ENCODE peak calls at places on chromosomes 6 and 20, in eight cellular contexts. One of them, this sample, is unnamed.

GRCh38 chr6:106159531-106159940 is 73.4 kb downstream of the PRDM1 start:
- DNase-seq in foreskin fibroblast: peak
- DNase-seq in heart right ventricle: no peak
- DNase-seq in lower lobe of right lung: no peak
- DNase-seq in upper lobe of right lung: no peak
- DNase-seq in astrocyte of the spinal cord: peak
- DNase-seq in coronary artery: no peak
- DNase-seq in fibroblast of mammary gland: peak
- DNase-seq in this sample: no peak

GRCh38 chr6:7417684-7418083 is 28.1 kb downstream of the RIOK1 start:
- DNase-seq in foreskin fibroblast: no peak
- DNase-seq in heart right ventricle: no peak
- DNase-seq in lower lobe of right lung: no peak
- DNase-seq in upper lobe of right lung: no peak
- DNase-seq in astrocyte of the spinal cord: no peak
- DNase-seq in coronary artery: no peak
- DNase-seq in fibroblast of mammary gland: no peak
- DNase-seq in this sample: no peak

GRCh38 chr6:118905851-118906250 is 11.9 kb downstream of the ASF1A start:
- DNase-seq in foreskin fibroblast: no peak
- DNase-seq in heart right ventricle: no peak
- DNase-seq in lower lobe of right lung: no peak
- DNase-seq in upper lobe of right lung: no peak
- DNase-seq in astrocyte of the spinal cord: no peak
- DNase-seq in coronary artery: no peak
- DNase-seq in fibroblast of mammary gland: no peak
- DNase-seq in this sample: no peak

GRCh38 chr6:131998255-131998982 is 47.2 kb upstream of the CCN2 start:
- DNase-seq in foreskin fibroblast: no peak
- DNase-seq in heart right ventricle: peak
- DNase-seq in lower lobe of right lung: no peak
- DNase-seq in upper lobe of right lung: no peak
- DNase-seq in astrocyte of the spinal cord: peak
- DNase-seq in coronary artery: no peak
- DNase-seq in fibroblast of mammary gland: peak
- DNase-seq in this sample: no peak

GRCh38 chr6:106133040-106133439 is 46.9 kb downstream of the PRDM1 start:
- DNase-seq in foreskin fibroblast: no peak
- DNase-seq in heart right ventricle: no peak
- DNase-seq in lower lobe of right lung: no peak
- DNase-seq in upper lobe of right lung: no peak
- DNase-seq in astrocyte of the spinal cord: no peak
- DNase-seq in coronary artery: peak
- DNase-seq in fibroblast of mammary gland: no peak
- DNase-seq in this sample: no peak

GRCh38 chr20:51854912-51855311 is 52.6 kb upstream of the SALL4 start:
- DNase-seq in foreskin fibroblast: no peak
- DNase-seq in heart right ventricle: no peak
- DNase-seq in lower lobe of right lung: no peak
- DNase-seq in upper lobe of right lung: no peak
- DNase-seq in astrocyte of the spinal cord: no peak
- DNase-seq in coronary artery: no peak
- DNase-seq in fibroblast of mammary gland: no peak
- DNase-seq in this sample: no peak

GRCh38 chr6:12761376-12762115 is 45.0 kb downstream of the PHACTR1 start:
- DNase-seq in foreskin fibroblast: peak
- DNase-seq in heart right ventricle: no peak
- DNase-seq in lower lobe of right lung: no peak
- DNase-seq in upper lobe of right lung: no peak
- DNase-seq in astrocyte of the spinal cord: peak
- DNase-seq in coronary artery: no peak
- DNase-seq in fibroblast of mammary gland: peak
- DNase-seq in this sample: no peak

GRCh38 chr6:149450679-149451360 is 34.0 kb downstream of the ZC3H12D start:
- DNase-seq in foreskin fibroblast: no peak
- DNase-seq in heart right ventricle: peak
- DNase-seq in lower lobe of right lung: peak
- DNase-seq in upper lobe of right lung: peak
- DNase-seq in astrocyte of the spinal cord: no peak
- DNase-seq in coronary artery: no peak
- DNase-seq in fibroblast of mammary gland: no peak
- DNase-seq in this sample: peak

GRCh38 chr6:113690255-113690956 is 166.7 kb upstream of the MARCKS start:
- DNase-seq in foreskin fibroblast: peak
- DNase-seq in heart right ventricle: no peak
- DNase-seq in lower lobe of right lung: no peak
- DNase-seq in upper lobe of right lung: no peak
- DNase-seq in astrocyte of the spinal cord: peak
- DNase-seq in coronary artery: no peak
- DNase-seq in fibroblast of mammary gland: peak
- DNase-seq in this sample: no peak

GRCh38 chr20:21564127-21564773 is 50.4 kb upstream of the NKX2-2 start:
- DNase-seq in foreskin fibroblast: no peak
- DNase-seq in heart right ventricle: no peak
- DNase-seq in lower lobe of right lung: no peak
- DNase-seq in upper lobe of right lung: no peak
- DNase-seq in astrocyte of the spinal cord: no peak
- DNase-seq in coronary artery: no peak
- DNase-seq in fibroblast of mammary gland: no peak
- DNase-seq in this sample: no peak

GRCh38 chr6:130076512-130076911 is 58.1 kb downstream of the L3MBTL3 start:
- DNase-seq in foreskin fibroblast: no peak
- DNase-seq in heart right ventricle: no peak
- DNase-seq in lower lobe of right lung: no peak
- DNase-seq in upper lobe of right lung: no peak
- DNase-seq in astrocyte of the spinal cord: peak
- DNase-seq in coronary artery: no peak
- DNase-seq in fibroblast of mammary gland: peak
- DNase-seq in this sample: no peak

GRCh38 chr6:87558446-87558845 is 31.3 kb downstream of the RARS2 start:
- DNase-seq in foreskin fibroblast: peak
- DNase-seq in heart right ventricle: no peak
- DNase-seq in lower lobe of right lung: no peak
- DNase-seq in upper lobe of right lung: no peak
- DNase-seq in astrocyte of the spinal cord: no peak
- DNase-seq in coronary artery: no peak
- DNase-seq in fibroblast of mammary gland: no peak
- DNase-seq in this sample: no peak

GRCh38 chr6:56899311-56899710 is 55.6 kb upstream of the BEND6 start:
- DNase-seq in foreskin fibroblast: peak
- DNase-seq in heart right ventricle: no peak
- DNase-seq in lower lobe of right lung: no peak
- DNase-seq in upper lobe of right lung: no peak
- DNase-seq in astrocyte of the spinal cord: peak
- DNase-seq in coronary artery: no peak
- DNase-seq in fibroblast of mammary gland: peak
- DNase-seq in this sample: no peak

GRCh38 chr6:43668151-43669028 is 19.2 kb downstream of the MRPS18A start:
- DNase-seq in foreskin fibroblast: peak
- DNase-seq in heart right ventricle: peak
- DNase-seq in lower lobe of right lung: peak
- DNase-seq in upper lobe of right lung: peak
- DNase-seq in astrocyte of the spinal cord: peak
- DNase-seq in coronary artery: peak
- DNase-seq in fibroblast of mammary gland: peak
- DNase-seq in this sample: peak

GRCh38 chr20:64068381-64069208 is 5.6 kb downstream of the TCEA2 start:
- DNase-seq in foreskin fibroblast: no peak
- DNase-seq in heart right ventricle: no peak
- DNase-seq in lower lobe of right lung: no peak
- DNase-seq in upper lobe of right lung: no peak
- DNase-seq in astrocyte of the spinal cord: no peak
- DNase-seq in coronary artery: no peak
- DNase-seq in fibroblast of mammary gland: no peak
- DNase-seq in this sample: no peak

GRCh38 chr20:64070244-64070993 is 7.4 kb downstream of the TCEA2 start:
- DNase-seq in foreskin fibroblast: no peak
- DNase-seq in heart right ventricle: no peak
- DNase-seq in lower lobe of right lung: peak
- DNase-seq in upper lobe of right lung: no peak
- DNase-seq in astrocyte of the spinal cord: no peak
- DNase-seq in coronary artery: no peak
- DNase-seq in fibroblast of mammary gland: no peak
- DNase-seq in this sample: no peak

GRCh38 chr20:64069209-64069613 is 6.2 kb downstream of the TCEA2 start:
- DNase-seq in foreskin fibroblast: no peak
- DNase-seq in heart right ventricle: no peak
- DNase-seq in lower lobe of right lung: no peak
- DNase-seq in upper lobe of right lung: no peak
- DNase-seq in astrocyte of the spinal cord: no peak
- DNase-seq in coronary artery: no peak
- DNase-seq in fibroblast of mammary gland: no peak
- DNase-seq in this sample: no peak

GRCh38 chr20:64071341-64072332 is 7.7 kb downstream of the RGS19 start:
- DNase-seq in foreskin fibroblast: no peak
- DNase-seq in heart right ventricle: no peak
- DNase-seq in lower lobe of right lung: no peak
- DNase-seq in upper lobe of right lung: no peak
- DNase-seq in astrocyte of the spinal cord: no peak
- DNase-seq in coronary artery: no peak
- DNase-seq in fibroblast of mammary gland: no peak
- DNase-seq in this sample: no peak

DNA sequence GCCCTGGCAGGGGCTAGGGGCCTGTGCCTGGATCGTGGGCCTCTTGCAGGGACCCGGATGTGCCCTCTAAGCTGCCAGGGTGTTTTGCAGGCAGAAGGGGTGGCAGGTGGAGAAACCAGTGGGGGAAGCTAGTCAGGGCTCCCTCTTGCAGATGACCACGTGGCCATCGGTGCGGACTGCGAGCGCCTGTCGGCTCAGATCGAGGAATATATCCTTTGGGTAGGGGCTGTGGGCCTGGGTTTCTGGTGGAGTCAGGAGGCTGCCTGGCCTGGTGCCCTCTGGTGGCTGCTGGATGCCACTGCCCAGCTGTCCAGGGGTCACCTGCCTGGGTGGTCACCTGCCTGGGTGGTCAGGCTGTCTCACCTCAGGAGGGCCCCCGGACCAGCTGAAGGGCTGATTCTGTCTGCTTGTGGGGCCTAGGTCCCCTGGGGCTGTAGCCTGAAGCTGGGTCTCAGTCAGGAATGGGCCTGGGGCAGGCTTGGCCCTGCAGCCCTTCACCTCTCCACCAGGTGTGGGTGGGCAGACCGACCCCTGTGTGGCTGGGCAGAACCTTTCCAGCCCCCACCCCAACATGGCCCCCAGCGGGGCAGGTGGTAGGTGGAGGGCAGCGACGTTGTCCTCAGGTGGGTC is 6.7 kb downstream of the TCEA2 start:
- DNase-seq in foreskin fibroblast: no peak
- DNase-seq in heart right ventricle: no peak
- DNase-seq in lower lobe of right lung: peak
- DNase-seq in upper lobe of right lung: no peak
- DNase-seq in astrocyte of the spinal cord: no peak
- DNase-seq in coronary artery: no peak
- DNase-seq in fibroblast of mammary gland: no peak
- DNase-seq in this sample: no peak
- TF ChIP-seq CTCF in foreskin fibroblast: peak
- TF ChIP-seq CTCF in heart right ventricle: peak
- TF ChIP-seq CTCF in lower lobe of right lung: peak
- TF ChIP-seq CTCF in upper lobe of right lung: peak
- TF ChIP-seq CTCF in astrocyte of the spinal cord: peak
- TF ChIP-seq CTCF in coronary artery: peak
- TF ChIP-seq CTCF in fibroblast of mammary gland: peak
- TF ChIP-seq CTCF in this sample: peak

GRCh38 chr20:15711177-15711576 is 862.1 kb downstream of the KIF16B start:
- DNase-seq in foreskin fibroblast: no peak
- DNase-seq in heart right ventricle: no peak
- DNase-seq in lower lobe of right lung: no peak
- DNase-seq in upper lobe of right lung: no peak
- DNase-seq in astrocyte of the spinal cord: no peak
- DNase-seq in coronary artery: no peak
- DNase-seq in fibroblast of mammary gland: no peak
- DNase-seq in this sample: no peak
- H3K4me3 ChIP-seq in foreskin fibroblast: no peak
- H3K4me3 ChIP-seq in heart right ventricle: no peak
- H3K4me3 ChIP-seq in lower lobe of right lung: no peak
- H3K4me3 ChIP-seq in upper lobe of right lung: no peak
- H3K4me3 ChIP-seq in astrocyte of the spinal cord: no peak
- H3K4me3 ChIP-seq in coronary artery: no peak
- H3K4me3 ChIP-seq in fibroblast of mammary gland: no peak
- H3K4me3 ChIP-seq in this sample: no peak

GRCh38 chr20:10316582-10316981 is 98.0 kb downstream of the SNAP25 start:
- DNase-seq in foreskin fibroblast: no peak
- DNase-seq in heart right ventricle: no peak
- DNase-seq in lower lobe of right lung: no peak
- DNase-seq in upper lobe of right lung: no peak
- DNase-seq in astrocyte of the spinal cord: no peak
- DNase-seq in coronary artery: no peak
- DNase-seq in fibroblast of mammary gland: no peak
- DNase-seq in this sample: no peak
- TF ChIP-seq CTCF in foreskin fibroblast: no peak
- TF ChIP-seq CTCF in heart right ventricle: peak
- TF ChIP-seq CTCF in lower lobe of right lung: peak
- TF ChIP-seq CTCF in upper lobe of right lung: peak
- TF ChIP-seq CTCF in astrocyte of the spinal cord: peak
- TF ChIP-seq CTCF in coronary artery: no peak
- TF ChIP-seq CTCF in fibroblast of mammary gland: peak
- TF ChIP-seq CTCF in this sample: peak

GRCh38 chr20:54063998-54064676 is 6.3 kb downstream of the BCAS1 start:
- DNase-seq in foreskin fibroblast: no peak
- DNase-seq in heart right ventricle: no peak
- DNase-seq in lower lobe of right lung: no peak
- DNase-seq in upper lobe of right lung: no peak
- DNase-seq in astrocyte of the spinal cord: no peak
- DNase-seq in coronary artery: no peak
- DNase-seq in fibroblast of mammary gland: no peak
- DNase-seq in this sample: no peak

GRCh38 chr20:54064939-54065338 is 5.5 kb downstream of the BCAS1 start:
- DNase-seq in foreskin fibroblast: no peak
- DNase-seq in heart right ventricle: no peak
- DNase-seq in lower lobe of right lung: no peak
- DNase-seq in upper lobe of right lung: no peak
- DNase-seq in astrocyte of the spinal cord: no peak
- DNase-seq in coronary artery: no peak
- DNase-seq in fibroblast of mammary gland: no peak
- DNase-seq in this sample: no peak

GRCh38 chr20:54067606-54068174 is 2.7 kb downstream of the BCAS1 start:
- DNase-seq in foreskin fibroblast: no peak
- DNase-seq in heart right ventricle: no peak
- DNase-seq in lower lobe of right lung: peak
- DNase-seq in upper lobe of right lung: peak
- DNase-seq in astrocyte of the spinal cord: peak
- DNase-seq in coronary artery: no peak
- DNase-seq in fibroblast of mammary gland: no peak
- DNase-seq in this sample: no peak

GRCh38 chr20:54063580-54063979 is 6.8 kb downstream of the BCAS1 start:
- DNase-seq in foreskin fibroblast: no peak
- DNase-seq in heart right ventricle: no peak
- DNase-seq in lower lobe of right lung: no peak
- DNase-seq in upper lobe of right lung: no peak
- DNase-seq in astrocyte of the spinal cord: no peak
- DNase-seq in coronary artery: no peak
- DNase-seq in fibroblast of mammary gland: no peak
- DNase-seq in this sample: no peak

DNA sequence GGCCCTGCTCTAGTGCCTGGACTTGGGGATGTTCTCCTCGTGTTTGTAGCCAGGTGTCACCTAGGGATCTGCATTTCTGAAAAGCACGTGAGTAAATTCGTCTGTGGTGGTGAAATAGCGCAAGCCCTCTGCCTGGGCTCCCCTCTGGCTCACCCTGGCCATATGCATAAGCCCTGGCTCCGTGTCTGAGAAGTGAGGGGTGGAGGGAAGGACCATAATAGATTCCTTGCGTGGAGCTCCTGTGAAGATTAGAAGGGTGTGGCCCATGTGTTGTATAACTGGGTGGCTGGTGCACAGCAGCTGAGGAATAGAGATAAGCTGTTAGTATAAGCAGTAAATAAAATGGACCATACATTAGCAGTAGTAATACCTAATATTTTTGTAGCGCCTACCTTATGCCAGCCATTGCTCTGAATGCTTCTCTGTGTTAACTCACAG is 4.8 kb downstream of the BCAS1 start:
- DNase-seq in foreskin fibroblast: no peak
- DNase-seq in heart right ventricle: no peak
- DNase-seq in lower lobe of right lung: no peak
- DNase-seq in upper lobe of right lung: no peak
- DNase-seq in astrocyte of the spinal cord: no peak
- DNase-seq in coronary artery: no peak
- DNase-seq in fibroblast of mammary gland: no peak
- DNase-seq in this sample: no peak
- H3K4me3 ChIP-seq in foreskin fibroblast: no peak
- H3K4me3 ChIP-seq in heart right ventricle: no peak
- H3K4me3 ChIP-seq in lower lobe of right lung: no peak
- H3K4me3 ChIP-seq in upper lobe of right lung: no peak
- H3K4me3 ChIP-seq in astrocyte of the spinal cord: no peak
- H3K4me3 ChIP-seq in coronary artery: no peak
- H3K4me3 ChIP-seq in fibroblast of mammary gland: no peak
- H3K4me3 ChIP-seq in this sample: no peak